ENCODE peak calls at places on chromosomes 16 and 17, in ten cellular contexts. Z, T, D, E, Q, L, A, W, K and I are unnamed samples.
A peak's percentile ranks its signal among the peaks of the same experiment; 100 is the strongest.

GRCh38 chr16:58421529-58421928 is 29.3 kb downstream of the GINS3 start:
- DNase-seq in Z (no peak), T (no peak), D (no peak), E (no peak), Q (no peak), L (no peak), A (no peak), W (no peak), K (peak; percentile 75), I (no peak)

GRCh38 chr16:51392651-51393187 is 241.6 kb upstream of the SALL1 start:
- DNase-seq in Z (no peak), T (no peak), D (no peak), E (no peak), Q (no peak), L (no peak), A (no peak), W (peak; percentile 47), K (peak; percentile 87), I (peak; percentile 41)

GRCh38 chr16:29860218-29860617 is 2.8 kb downstream of the CDIPT start:
- DNase-seq in Z (no peak), T (no peak), D (no peak), E (no peak), Q (no peak), L (no peak), A (no peak), W (no peak), K (no peak), I (peak; percentile 62)

GRCh38 chr16:67544844-67545664 is 16.4 kb downstream of the RIPOR1 start:
- DNase-seq in Z (no peak), T (no peak), D (no peak), E (no peak), Q (no peak), L (no peak), A (no peak), W (no peak), K (no peak), I (peak; percentile 66)

GRCh38 chr16:79644977-79645667 is 44.6 kb upstream of the MAF start:
- DNase-seq in Z (no peak), T (no peak), D (no peak), E (no peak), Q (no peak), L (no peak), A (no peak), W (no peak), K (no peak), I (no peak)

GRCh38 chr16:72426416-72426815 is 254.5 kb upstream of the PMFBP1 start:
- DNase-seq in Z (no peak), T (no peak), D (no peak), E (no peak), Q (no peak), L (no peak), A (no peak), W (no peak), K (no peak), I (no peak)

GRCh38 chr17:16516594-16517018 is 24.6 kb upstream of the LRRC75A start:
- DNase-seq in Z (no peak), T (no peak), D (no peak), E (no peak), Q (no peak), L (no peak), A (peak; percentile 16), W (peak; percentile 48), K (peak; percentile 67), I (peak; percentile 91)

GRCh38 chr16:22195695-22196558 is 10.2 kb upstream of the EEF2K start:
- DNase-seq in Z (peak; percentile 89), T (peak; percentile 84), D (peak; percentile 80), E (peak; percentile 71), Q (peak; percentile 92), L (peak; percentile 79), A (peak; percentile 95), W (peak; percentile 74), K (peak; percentile 80), I (peak; percentile 89)

GRCh38 chr16:6643083-6643686 is 689.5 kb upstream of the RBFOX1 start:
- DNase-seq in Z (peak; percentile 63), T (peak; percentile 5), D (peak; percentile 8), E (no peak), Q (peak; percentile 44), L (no peak), A (peak; percentile 57), W (peak; percentile 4), K (peak; percentile 25), I (no peak)

GRCh38 chr17:77783991-77784820 is 174.3 kb upstream of the TNRC6C start:
- DNase-seq in Z (peak; percentile 18), T (no peak), D (no peak), E (no peak), Q (peak; percentile 78), L (peak; percentile 34), A (no peak), W (no peak), K (no peak), I (peak; percentile 78)

GRCh38 chr16:27345201-27345600 is 31.4 kb downstream of the IL4R start:
- DNase-seq in Z (no peak), T (no peak), D (no peak), E (no peak), Q (no peak), L (no peak), A (no peak), W (no peak), K (no peak), I (no peak)

GRCh38 chr17:19647697-19648474 is 665 bp upstream of the ALDH3A2 start:
- DNase-seq in Z (peak; percentile 55), T (peak; percentile 28), D (peak; percentile 37), E (no peak), Q (no peak), L (peak; percentile 5), A (peak; percentile 67), W (peak; percentile 60), K (peak; percentile 68), I (peak; percentile 87)

GRCh38 chr17:8382052-8382879 is 727 bp downstream of the RPL26 start:
- DNase-seq in Z (no peak), T (no peak), D (no peak), E (no peak), Q (no peak), L (no peak), A (no peak), W (peak; percentile 0), K (no peak), I (peak; percentile 85)

GRCh38 chr17:30819941-30820705 is 4.4 kb downstream of the CRLF3 start:
- DNase-seq in Z (no peak), T (no peak), D (no peak), E (no peak), Q (peak; percentile 49), L (no peak), A (no peak), W (peak; percentile 1), K (no peak), I (no peak)

GRCh38 chr17:59829217-59830006 is 63.3 kb downstream of the TUBD1 start:
- DNase-seq in Z (peak; percentile 99), T (peak; percentile 60), D (peak; percentile 61), E (peak; percentile 86), Q (peak; percentile 97), L (no peak), A (peak; percentile 64), W (peak; percentile 98), K (peak; percentile 81), I (peak; percentile 70)

GRCh38 chr16:88479795-88480760 is 27.0 kb downstream of the ZFPM1 start:
- DNase-seq in Z (no peak), T (peak; percentile 63), D (peak; percentile 81), E (no peak), Q (peak; percentile 71), L (no peak), A (no peak), W (no peak), K (no peak), I (no peak)

GRCh38 chr17:81161536-81161935 is 3.8 kb upstream of the PVALEF start:
- DNase-seq in Z (no peak), T (no peak), D (no peak), E (no peak), Q (no peak), L (no peak), A (no peak), W (no peak), K (no peak), I (no peak)

GRCh38 chr17:73031472-73031871 is 61.0 kb downstream of the SLC39A11 start:
- DNase-seq in Z (no peak), T (no peak), D (no peak), E (no peak), Q (no peak), L (no peak), A (no peak), W (no peak), K (no peak), I (no peak)

GRCh38 chr17:43906951-43907424 is 348 bp downstream of the MPP2 start:
- DNase-seq in Z (no peak), T (no peak), D (no peak), E (no peak), Q (no peak), L (no peak), A (no peak), W (no peak), K (no peak), I (no peak)

GRCh38 chr16:70676571-70677498 is 9.0 kb downstream of the MTSS2 start:
- DNase-seq in Z (no peak), T (no peak), D (no peak), E (no peak), Q (no peak), L (no peak), A (no peak), W (no peak), K (no peak), I (peak; percentile 84)

GRCh38 chr16:2205104-2205966 is at the start of gene MLST8:
- DNase-seq in Z (peak; percentile 85), T (peak; percentile 80), D (peak; percentile 98), E (peak; percentile 66), Q (peak; percentile 93), L (peak; percentile 71), A (peak; percentile 85), W (peak; percentile 74), K (peak; percentile 99), I (peak; percentile 100)

GRCh38 chr17:4887581-4887980 is 11.8 kb upstream of the C17orf107 start:
- DNase-seq in Z (no peak), T (no peak), D (no peak), E (no peak), Q (no peak), L (no peak), A (no peak), W (no peak), K (no peak), I (peak; percentile 25)

GRCh38 chr17:70875729-70876344 is 706.5 kb downstream of the KCNJ2 start:
- DNase-seq in Z (no peak), T (no peak), D (no peak), E (no peak), Q (no peak), L (no peak), A (no peak), W (no peak), K (no peak), I (no peak)

GRCh38 chr16:78962457-78962929 is 638.0 kb downstream of the MAF start:
- DNase-seq in Z (no peak), T (no peak), D (peak; percentile 48), E (no peak), Q (peak; percentile 24), L (no peak), A (no peak), W (no peak), K (no peak), I (no peak)

GRCh38 chr17:28706471-28707338 is 5.0 kb downstream of the PROCA1 start:
- DNase-seq in Z (no peak), T (no peak), D (no peak), E (no peak), Q (no peak), L (no peak), A (no peak), W (no peak), K (no peak), I (peak; percentile 64)

GRCh38 chr16:1413684-1414531 is 596 bp downstream of the UNKL start:
- DNase-seq in Z (peak; percentile 56), T (peak; percentile 40), D (peak; percentile 80), E (peak; percentile 22), Q (peak; percentile 84), L (no peak), A (peak; percentile 34), W (peak; percentile 23), K (peak; percentile 59), I (peak; percentile 97)

GRCh38 chr16:793414-793813 is 5.0 kb downstream of the CHTF18 start:
- DNase-seq in Z (no peak), T (no peak), D (no peak), E (no peak), Q (no peak), L (no peak), A (no peak), W (no peak), K (no peak), I (no peak)

GRCh38 chr17:38922538-38923291 is 2.7 kb upstream of the LASP1NB start:
- DNase-seq in Z (peak; percentile 78), T (peak; percentile 85), D (no peak), E (peak; percentile 59), Q (no peak), L (no peak), A (peak; percentile 75), W (peak; percentile 61), K (peak; percentile 40), I (peak; percentile 83)